ENCODE peak calls at places on chromosomes 12 and 14, in eight cellular contexts. V is immature natural killer cell; Y is NCI-H1105; B is central memory CD8-positive, alpha-beta T cell; O is Calu3; D is NB4; H is C1 segment of cervical spinal cord; X is MCF 10A. Z is an unnamed sample.

GRCh38 chr12:70876952-70877351 is 43.6 kb downstream of the PTPRR start:
- DNase-seq in B (no peak), Y (no peak), H (no peak), V (no peak), X (peak; percentile 29), D (no peak), O (no peak), Z (no peak)

GRCh38 chr14:37931998-37932397 is 275.7 kb upstream of the SSTR1 start:
- DNase-seq in H (no peak), Y (no peak), X (no peak), O (no peak), D (no peak), V (no peak), B (no peak), Z (no peak)

GRCh38 chr14:72717220-72717619 is 176.7 kb downstream of the DPF3 start:
- DNase-seq in O (no peak), V (no peak), X (no peak), D (no peak), B (no peak), Y (no peak), H (no peak), Z (no peak)

GRCh38 chr14:76998777-76999366 is 29.6 kb downstream of the IRF2BPL start:
- DNase-seq in D (no peak), V (no peak), X (no peak), O (no peak), H (no peak), Y (no peak), B (no peak), Z (no peak)

GRCh38 chr14:63357841-63358240 is 39.1 kb upstream of the GPHB5 start:
- DNase-seq in B (no peak), O (no peak), H (no peak), Y (no peak), D (no peak), X (no peak), V (no peak), Z (no peak)

GRCh38 chr12:13171921-13172859 is 24.3 kb upstream of the EMP1 start:
- DNase-seq in X (peak; percentile 91), Y (no peak), B (no peak), D (peak; percentile 16), O (peak; percentile 73), H (no peak), V (no peak), Z (peak; percentile 36)

GRCh38 chr12:87809916-87810315 is 219.3 kb downstream of the C12orf50 start:
- DNase-seq in V (no peak), B (no peak), H (no peak), Y (no peak), O (no peak), D (no peak), X (no peak), Z (no peak)

GRCh38 chr12:3342051-3342450 is 149.0 kb upstream of the PRMT8 start:
- DNase-seq in B (no peak), X (peak; percentile 10), V (no peak), D (peak; percentile 32), O (peak; percentile 30), H (no peak), Y (peak; percentile 93), Z (peak; percentile 47)

GRCh38 chr14:24849471-24849870 is 200.5 kb downstream of the STXBP6 start:
- DNase-seq in V (no peak), X (no peak), H (no peak), D (no peak), O (no peak), Y (no peak), B (no peak), Z (no peak)

GRCh38 chr12:110249716-110250225 is 31.3 kb upstream of the ATP2A2 start:
- DNase-seq in V (no peak), X (no peak), B (no peak), H (peak; percentile 8), O (peak; percentile 40), Y (no peak), D (no peak), Z (no peak)

GRCh38 chr14:65001758-65002157 is 15.1 kb downstream of the FNTB start:
- DNase-seq in O (no peak), H (no peak), D (no peak), V (no peak), X (no peak), Y (no peak), B (no peak), Z (no peak)

GRCh38 chr12:110916295-110916875 is 4.0 kb downstream of the MYL2 start:
- DNase-seq in Y (no peak), H (no peak), D (peak; percentile 69), X (no peak), B (no peak), O (no peak), V (no peak), Z (no peak)

GRCh38 chr12:46702581-46703344 is 123.0 kb downstream of the SLC38A4 start:
- DNase-seq in B (no peak), V (no peak), X (peak; percentile 94), H (no peak), Y (no peak), D (no peak), O (no peak), Z (no peak)

GRCh38 chr14:78611031-78611430 is 440.9 kb downstream of the NRXN3 start:
- DNase-seq in Y (peak; percentile 39), V (no peak), H (no peak), B (no peak), O (no peak), X (no peak), D (no peak), Z (no peak)

Z was measured in NCI-H1417.